ENCODE peak calls at places on chromosomes 3 and 15, in four cellular contexts. P is fibroblast of pulmonary artery; B is fibroblast of lung; S is activated CD8-positive, alpha-beta memory T cell treated with anti-CD3 and anti-CD28 coated beads for 24 hours. U is an unnamed sample.

GRCh38 chr3:52396907-52397591 is 47.9 kb downstream of the SEMA3G start:
- DNase-seq in P (no peak), B (no peak), S (no peak), U (no peak)

GRCh38 chr3:130386604-130387263 is 41.3 kb downstream of the COL6A5 start:
- DNase-seq in P (peak), B (peak), S (no peak), U (no peak)

GRCh38 chr15:38817427-38818155 is 253.0 kb upstream of the RASGRP1 start:
- DNase-seq in P (peak), B (peak), S (peak), U (no peak)

GRCh38 chr15:39828374-39828931 is 45.8 kb upstream of the FSIP1 start:
- DNase-seq in P (peak), B (peak), S (no peak), U (peak)

GRCh38 chr15:79036323-79036722 is 54.3 kb downstream of the RASGRF1 start:
- DNase-seq in P (no peak), B (no peak), S (no peak), U (no peak)

GRCh38 chr15:93451822-93452221 is 362.8 kb upstream of the RGMA start:
- DNase-seq in P (no peak), B (no peak), S (no peak), U (no peak)

GRCh38 chr3:132569580-132569979 is 27.5 kb upstream of the ACKR4 start:
- DNase-seq in P (no peak), B (no peak), S (no peak), U (no peak)

GRCh38 chr3:125280966-125281365 is 68.4 kb upstream of the SLC12A8 start:
- DNase-seq in P (peak), B (peak), S (no peak), U (peak)

GRCh38 chr3:124699686-124700396 is 30.4 kb upstream of the UMPS start:
- DNase-seq in P (peak), B (no peak), S (no peak), U (no peak)

GRCh38 chr15:66287461-66288055 is 5.8 kb upstream of the DIS3L start:
- DNase-seq in P (peak), B (peak), S (no peak), U (peak)

GRCh38 chr15:91694829-91695205 is 158.7 kb upstream of the SLCO3A1 start:
- DNase-seq in P (peak), B (peak), S (no peak), U (no peak)

GRCh38 chr3:56811545-56812202 is 9.9 kb upstream of the ARHGEF3 start:
- DNase-seq in P (no peak), B (no peak), S (no peak), U (no peak)

GRCh38 chr15:52261026-52261425 is 34.6 kb downstream of the MYO5C start:
- DNase-seq in P (no peak), B (no peak), S (no peak), U (no peak)

GRCh38 chr15:93030430-93031102 is 58.4 kb downstream of the RGMA start:
- DNase-seq in P (peak), B (peak), S (peak), U (no peak)

GRCh38 chr15:82051664-82052063 is 5.8 kb upstream of the MEX3B start:
- DNase-seq in P (peak), B (peak), S (no peak), U (no peak)

GRCh38 chr3:158354713-158355112 is 216.3 kb upstream of the MLF1 start:
- DNase-seq in P (no peak), B (no peak), S (no peak), U (no peak)

GRCh38 chr15:31364301-31365031 is 37.8 kb downstream of the KLF13 start:
- DNase-seq in P (no peak), B (no peak), S (peak), U (no peak)

GRCh38 chr3:123869165-123869564 is 15.0 kb downstream of the MYLK start:
- DNase-seq in P (no peak), B (no peak), S (no peak), U (peak)

GRCh38 chr3:95356764-95357501 is 1294.1 kb downstream of the NSUN3 start:
- DNase-seq in P (no peak), B (no peak), S (no peak), U (no peak)

GRCh38 chr3:176650478-176650877 is 546.8 kb downstream of the TBL1XR1 start:
- DNase-seq in P (peak), B (peak), S (no peak), U (no peak)

GRCh38 chr3:88219138-88219792 is 69.5 kb downstream of the C3orf38 start:
- DNase-seq in P (peak), B (peak), S (no peak), U (peak)

GRCh38 chr3:40097507-40098117 is 211.9 kb upstream of the EIF1B start:
- DNase-seq in P (no peak), B (no peak), S (no peak), U (no peak)

GRCh38 chr15:35925634-35926380 is 379.8 kb upstream of the DPH6 start:
- DNase-seq in P (peak), B (peak), S (no peak), U (no peak)

GRCh38 chr15:80031841-80032240 is 27.6 kb upstream of the ZFAND6 start:
- DNase-seq in P (no peak), B (no peak), S (no peak), U (no peak)

GRCh38 chr15:77541421-77542181 is 91.1 kb downstream of the LINGO1 start:
- DNase-seq in P (no peak), B (peak), S (no peak), U (no peak)

GRCh38 chr3:179796421-179796820 is 143.6 kb downstream of the USP13 start:
- DNase-seq in P (no peak), B (no peak), S (no peak), U (no peak)

GRCh38 chr15:57158589-57158988 is 217.7 kb upstream of the CGNL1 start:
- DNase-seq in P (no peak), B (no peak), S (no peak), U (peak)

GRCh38 chr3:134896696-134897095 is 101.6 kb downstream of the EPHB1 start:
- DNase-seq in P (no peak), B (no peak), S (no peak), U (no peak)

GRCh38 chr3:51099794-51100542 is 285.1 kb upstream of the MANF start:
- DNase-seq in P (peak), B (peak), S (no peak), U (no peak)

GRCh38 chr15:81163961-81164800 is 30.1 kb downstream of the CFAP161 start:
- DNase-seq in P (peak), B (peak), S (no peak), U (no peak)

GRCh38 chr3:196996454-196997265 is 28.0 kb upstream of the PIGZ start:
- DNase-seq in P (no peak), B (no peak), S (no peak), U (no peak)

GRCh38 chr3:141498592-141499223 is 11.9 kb downstream of the RASA2 start:
- DNase-seq in P (no peak), B (no peak), S (peak), U (no peak)

GRCh38 chr3:10783360-10784346 is 32.4 kb upstream of the SLC6A11 start:
- DNase-seq in P (peak), B (peak), S (no peak), U (no peak)

GRCh38 chr15:87618203-87618725 is 638.3 kb downstream of the NTRK3 start:
- DNase-seq in P (peak), B (no peak), S (no peak), U (no peak)

GRCh38 chr3:64502284-64502683 is 185.5 kb downstream of the ADAMTS9 start:
- DNase-seq in P (peak), B (peak), S (no peak), U (no peak)